ENCODE peak calls at places on chromosomes 16 and 17, in six cellular contexts. One of them, this sample, is unnamed.

GRCh38 chr17:7825206-7825980 is 8.6 kb upstream of the KDM6B start:
- DNase-seq in tibial nerve: no peak
- DNase-seq in CD4-positive, alpha-beta memory T cell: no peak
- DNase-seq in bronchial epithelial cell: no peak
- DNase-seq in fibroblast of the aortic adventitia: peak
- DNase-seq in PC-3: peak
- DNase-seq in this sample: no peak

GRCh38 chr17:19573075-19573474 is 39.4 kb downstream of the SLC47A1 start:
- DNase-seq in tibial nerve: no peak
- DNase-seq in CD4-positive, alpha-beta memory T cell: no peak
- DNase-seq in bronchial epithelial cell: no peak
- DNase-seq in fibroblast of the aortic adventitia: peak
- DNase-seq in PC-3: no peak
- DNase-seq in this sample: peak

GRCh38 chr16:31250782-31251384 is 8.9 kb upstream of the ITGAM start:
- DNase-seq in tibial nerve: no peak
- DNase-seq in CD4-positive, alpha-beta memory T cell: no peak
- DNase-seq in bronchial epithelial cell: no peak
- DNase-seq in fibroblast of the aortic adventitia: no peak
- DNase-seq in PC-3: no peak
- DNase-seq in this sample: no peak

GRCh38 chr16:11213373-11213772 is 42.6 kb downstream of the SOCS1 start:
- DNase-seq in tibial nerve: no peak
- DNase-seq in CD4-positive, alpha-beta memory T cell: no peak
- DNase-seq in bronchial epithelial cell: no peak
- DNase-seq in fibroblast of the aortic adventitia: no peak
- DNase-seq in PC-3: no peak
- DNase-seq in this sample: no peak

GRCh38 chr16:81676571-81677374 is 102.3 kb upstream of the PLCG2 start:
- DNase-seq in tibial nerve: no peak
- DNase-seq in CD4-positive, alpha-beta memory T cell: no peak
- DNase-seq in bronchial epithelial cell: no peak
- DNase-seq in fibroblast of the aortic adventitia: no peak
- DNase-seq in PC-3: no peak
- DNase-seq in this sample: no peak

GRCh38 chr17:13113821-13114525 is 96.1 kb upstream of the ELAC2 start:
- DNase-seq in tibial nerve: no peak
- DNase-seq in CD4-positive, alpha-beta memory T cell: no peak
- DNase-seq in bronchial epithelial cell: no peak
- DNase-seq in fibroblast of the aortic adventitia: no peak
- DNase-seq in PC-3: no peak
- DNase-seq in this sample: no peak

GRCh38 chr17:44773140-44773539 is 14.4 kb downstream of the ADAM11 start:
- DNase-seq in tibial nerve: no peak
- DNase-seq in CD4-positive, alpha-beta memory T cell: no peak
- DNase-seq in bronchial epithelial cell: no peak
- DNase-seq in fibroblast of the aortic adventitia: no peak
- DNase-seq in PC-3: no peak
- DNase-seq in this sample: no peak

GRCh38 chr17:647340-648197 is 67.1 kb downstream of the VPS53 start:
- DNase-seq in tibial nerve: no peak
- DNase-seq in CD4-positive, alpha-beta memory T cell: no peak
- DNase-seq in bronchial epithelial cell: no peak
- DNase-seq in fibroblast of the aortic adventitia: no peak
- DNase-seq in PC-3: no peak
- DNase-seq in this sample: no peak

GRCh38 chr16:19879241-19879792 is 5.3 kb downstream of the GPRC5B start:
- DNase-seq in tibial nerve: no peak
- DNase-seq in CD4-positive, alpha-beta memory T cell: no peak
- DNase-seq in bronchial epithelial cell: peak
- DNase-seq in fibroblast of the aortic adventitia: peak
- DNase-seq in PC-3: no peak
- DNase-seq in this sample: no peak

GRCh38 chr16:86455116-86455515 is 55.2 kb upstream of the FOXF1 start:
- DNase-seq in tibial nerve: no peak
- DNase-seq in CD4-positive, alpha-beta memory T cell: no peak
- DNase-seq in bronchial epithelial cell: no peak
- DNase-seq in fibroblast of the aortic adventitia: peak
- DNase-seq in PC-3: no peak
- DNase-seq in this sample: peak

GRCh38 chr17:16328997-16329396 is 24.3 kb downstream of the CENPV start:
- DNase-seq in tibial nerve: no peak
- DNase-seq in CD4-positive, alpha-beta memory T cell: no peak
- DNase-seq in bronchial epithelial cell: peak
- DNase-seq in fibroblast of the aortic adventitia: no peak
- DNase-seq in PC-3: peak
- DNase-seq in this sample: no peak

GRCh38 chr16:67923414-67924127 is 8.1 kb downstream of the CTRL start:
- DNase-seq in tibial nerve: no peak
- DNase-seq in CD4-positive, alpha-beta memory T cell: no peak
- DNase-seq in bronchial epithelial cell: no peak
- DNase-seq in fibroblast of the aortic adventitia: no peak
- DNase-seq in PC-3: no peak
- DNase-seq in this sample: no peak

GRCh38 chr17:7969434-7969833 is 33.0 kb upstream of the GUCY2D start:
- DNase-seq in tibial nerve: no peak
- DNase-seq in CD4-positive, alpha-beta memory T cell: no peak
- DNase-seq in bronchial epithelial cell: no peak
- DNase-seq in fibroblast of the aortic adventitia: peak
- DNase-seq in PC-3: no peak
- DNase-seq in this sample: peak

GRCh38 chr17:77828749-77829539 is 129.6 kb upstream of the TNRC6C start:
- DNase-seq in tibial nerve: no peak
- DNase-seq in CD4-positive, alpha-beta memory T cell: no peak
- DNase-seq in bronchial epithelial cell: no peak
- DNase-seq in fibroblast of the aortic adventitia: no peak
- DNase-seq in PC-3: no peak
- DNase-seq in this sample: no peak

GRCh38 chr16:10870137-10870776 is 6.7 kb upstream of the CIITA start:
- DNase-seq in tibial nerve: no peak
- DNase-seq in CD4-positive, alpha-beta memory T cell: no peak
- DNase-seq in bronchial epithelial cell: no peak
- DNase-seq in fibroblast of the aortic adventitia: no peak
- DNase-seq in PC-3: no peak
- DNase-seq in this sample: no peak

GRCh38 chr16:84823926-84824325 is 4.1 kb downstream of the CRISPLD2 start:
- DNase-seq in tibial nerve: no peak
- DNase-seq in CD4-positive, alpha-beta memory T cell: no peak
- DNase-seq in bronchial epithelial cell: no peak
- DNase-seq in fibroblast of the aortic adventitia: no peak
- DNase-seq in PC-3: no peak
- DNase-seq in this sample: no peak

GRCh38 chr16:64829678-64830077 is 292.2 kb downstream of the CDH11 start:
- DNase-seq in tibial nerve: no peak
- DNase-seq in CD4-positive, alpha-beta memory T cell: no peak
- DNase-seq in bronchial epithelial cell: peak
- DNase-seq in fibroblast of the aortic adventitia: no peak
- DNase-seq in PC-3: no peak
- DNase-seq in this sample: no peak

GRCh38 chr17:77842148-77842905 is 116.2 kb upstream of the TNRC6C start:
- DNase-seq in tibial nerve: no peak
- DNase-seq in CD4-positive, alpha-beta memory T cell: no peak
- DNase-seq in bronchial epithelial cell: peak
- DNase-seq in fibroblast of the aortic adventitia: peak
- DNase-seq in PC-3: peak
- DNase-seq in this sample: no peak

GRCh38 chr17:19409509-19409908 is 1.5 kb upstream of the RNF112 start:
- DNase-seq in tibial nerve: no peak
- DNase-seq in CD4-positive, alpha-beta memory T cell: no peak
- DNase-seq in bronchial epithelial cell: peak
- DNase-seq in fibroblast of the aortic adventitia: peak
- DNase-seq in PC-3: peak
- DNase-seq in this sample: peak

GRCh38 chr17:56914641-56915263 is 903 bp upstream of the TRIM25 start:
- DNase-seq in tibial nerve: no peak
- DNase-seq in CD4-positive, alpha-beta memory T cell: no peak
- DNase-seq in bronchial epithelial cell: peak
- DNase-seq in fibroblast of the aortic adventitia: no peak
- DNase-seq in PC-3: peak
- DNase-seq in this sample: peak

GRCh38 chr17:56913867-56914640 is at the start of gene TRIM25:
- DNase-seq in tibial nerve: peak
- DNase-seq in CD4-positive, alpha-beta memory T cell: peak
- DNase-seq in bronchial epithelial cell: peak
- DNase-seq in fibroblast of the aortic adventitia: peak
- DNase-seq in PC-3: peak
- DNase-seq in this sample: peak

GRCh38 chr17:56910509-56911235 is 3.2 kb downstream of the TRIM25 start:
- DNase-seq in tibial nerve: no peak
- DNase-seq in CD4-positive, alpha-beta memory T cell: no peak
- DNase-seq in bronchial epithelial cell: no peak
- DNase-seq in fibroblast of the aortic adventitia: no peak
- DNase-seq in PC-3: no peak
- DNase-seq in this sample: no peak

GRCh38 chr17:56913000-56913866 is 616 bp downstream of the TRIM25 start:
- DNase-seq in tibial nerve: no peak
- DNase-seq in CD4-positive, alpha-beta memory T cell: no peak
- DNase-seq in bronchial epithelial cell: no peak
- DNase-seq in fibroblast of the aortic adventitia: no peak
- DNase-seq in PC-3: peak
- DNase-seq in this sample: peak

DNA sequence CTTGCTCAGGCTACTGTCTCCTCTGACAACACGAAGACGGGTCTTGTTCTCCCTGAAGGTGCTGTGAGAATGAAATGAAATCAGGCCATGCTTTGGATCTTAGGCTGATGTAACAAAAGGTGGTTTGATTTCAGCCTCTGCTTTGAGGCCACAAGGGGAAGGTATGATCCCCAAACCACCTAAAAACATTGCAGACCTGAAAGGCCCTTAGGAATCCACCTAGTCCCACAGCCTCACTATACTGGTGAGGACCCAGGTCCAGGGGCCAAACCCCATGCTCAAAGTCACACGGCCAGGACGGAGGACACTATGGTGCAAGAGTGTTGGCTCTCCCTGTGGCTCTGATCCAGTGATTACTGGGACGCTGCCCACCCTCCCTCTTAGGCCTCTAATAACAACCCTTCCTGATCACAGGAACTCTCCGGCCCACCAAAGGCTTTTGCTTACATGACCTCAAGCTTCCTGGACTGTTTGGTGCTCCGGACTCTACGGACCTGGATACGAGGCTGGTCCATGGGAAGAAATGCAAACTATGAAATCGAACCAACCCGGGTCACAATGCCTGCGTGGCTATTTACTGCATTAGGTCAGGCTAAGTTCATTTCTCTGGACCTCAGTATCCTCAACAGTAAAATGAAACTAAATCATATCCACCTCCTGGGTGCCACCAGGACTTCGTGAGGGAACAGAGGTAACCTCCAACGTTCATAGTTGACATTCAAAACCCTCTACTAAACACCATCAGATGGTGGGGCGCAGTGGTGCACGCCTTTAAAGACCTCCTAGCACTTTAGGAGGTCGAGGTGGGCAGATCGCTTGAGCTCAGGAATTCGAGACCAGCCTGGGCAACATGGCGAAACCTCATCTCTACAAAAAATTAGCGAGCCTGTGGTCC is 1.5 kb downstream of the TRIM25 start:
- DNase-seq in tibial nerve: peak
- DNase-seq in CD4-positive, alpha-beta memory T cell: no peak
- DNase-seq in bronchial epithelial cell: no peak
- DNase-seq in fibroblast of the aortic adventitia: peak
- DNase-seq in PC-3: peak
- DNase-seq in this sample: peak
- H3K4me3 ChIP-seq in tibial nerve: peak
- H3K4me3 ChIP-seq in CD4-positive, alpha-beta memory T cell: peak
- H3K4me3 ChIP-seq in bronchial epithelial cell: peak
- H3K4me3 ChIP-seq in fibroblast of the aortic adventitia: peak
- H3K4me3 ChIP-seq in PC-3: peak
- H3K4me3 ChIP-seq in this sample: peak

DNA sequence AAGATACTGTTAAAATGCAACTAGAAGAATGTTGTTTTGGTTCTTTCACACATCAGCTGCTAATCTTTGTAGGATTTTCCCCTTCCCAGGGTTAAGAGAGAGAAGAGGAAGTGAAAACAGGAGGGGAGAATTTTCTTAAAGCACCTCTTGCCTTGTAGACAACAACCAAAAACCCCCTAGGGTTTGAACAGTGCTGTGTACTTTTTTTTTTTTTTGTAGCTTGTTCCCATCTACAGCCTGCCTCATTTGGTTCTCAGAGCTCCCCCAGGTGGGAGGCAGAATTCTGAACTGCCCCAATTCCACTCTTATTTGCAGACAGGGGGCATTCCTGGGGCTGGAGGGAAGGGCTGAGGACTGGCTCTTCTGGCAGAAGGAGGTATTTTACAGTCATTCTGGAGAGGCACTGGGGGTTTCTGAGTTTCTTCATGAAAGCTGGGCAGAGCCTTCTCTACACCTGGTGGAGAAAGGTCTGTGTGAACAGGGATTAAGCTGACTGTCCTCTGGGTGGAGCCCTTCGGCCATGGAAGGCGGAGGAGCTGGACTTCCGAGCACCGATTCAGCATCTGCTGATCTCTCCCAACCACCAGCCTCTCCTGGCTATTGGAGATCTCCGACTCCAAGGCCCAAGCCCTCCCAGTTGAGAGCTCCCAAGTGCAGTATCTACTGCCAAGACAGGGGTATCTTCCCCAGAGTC is 32.2 kb downstream of the SMARCE1 start:
- DNase-seq in tibial nerve: no peak
- DNase-seq in CD4-positive, alpha-beta memory T cell: peak
- DNase-seq in bronchial epithelial cell: peak
- DNase-seq in fibroblast of the aortic adventitia: peak
- DNase-seq in PC-3: peak
- DNase-seq in this sample: peak
- H3K4me3 ChIP-seq in tibial nerve: no peak
- H3K4me3 ChIP-seq in CD4-positive, alpha-beta memory T cell: no peak
- H3K4me3 ChIP-seq in bronchial epithelial cell: no peak
- H3K4me3 ChIP-seq in fibroblast of the aortic adventitia: no peak
- H3K4me3 ChIP-seq in PC-3: no peak
- H3K4me3 ChIP-seq in this sample: no peak

GRCh38 chr17:78986048-78986648 is 6.4 kb upstream of the LGALS3BP start:
- DNase-seq in tibial nerve: no peak
- DNase-seq in CD4-positive, alpha-beta memory T cell: no peak
- DNase-seq in bronchial epithelial cell: no peak
- DNase-seq in fibroblast of the aortic adventitia: peak
- DNase-seq in PC-3: peak
- DNase-seq in this sample: peak
- H3K4me3 ChIP-seq in tibial nerve: no peak
- H3K4me3 ChIP-seq in CD4-positive, alpha-beta memory T cell: no peak
- H3K4me3 ChIP-seq in bronchial epithelial cell: no peak
- H3K4me3 ChIP-seq in fibroblast of the aortic adventitia: peak
- H3K4me3 ChIP-seq in PC-3: peak
- H3K4me3 ChIP-seq in this sample: peak

DNA sequence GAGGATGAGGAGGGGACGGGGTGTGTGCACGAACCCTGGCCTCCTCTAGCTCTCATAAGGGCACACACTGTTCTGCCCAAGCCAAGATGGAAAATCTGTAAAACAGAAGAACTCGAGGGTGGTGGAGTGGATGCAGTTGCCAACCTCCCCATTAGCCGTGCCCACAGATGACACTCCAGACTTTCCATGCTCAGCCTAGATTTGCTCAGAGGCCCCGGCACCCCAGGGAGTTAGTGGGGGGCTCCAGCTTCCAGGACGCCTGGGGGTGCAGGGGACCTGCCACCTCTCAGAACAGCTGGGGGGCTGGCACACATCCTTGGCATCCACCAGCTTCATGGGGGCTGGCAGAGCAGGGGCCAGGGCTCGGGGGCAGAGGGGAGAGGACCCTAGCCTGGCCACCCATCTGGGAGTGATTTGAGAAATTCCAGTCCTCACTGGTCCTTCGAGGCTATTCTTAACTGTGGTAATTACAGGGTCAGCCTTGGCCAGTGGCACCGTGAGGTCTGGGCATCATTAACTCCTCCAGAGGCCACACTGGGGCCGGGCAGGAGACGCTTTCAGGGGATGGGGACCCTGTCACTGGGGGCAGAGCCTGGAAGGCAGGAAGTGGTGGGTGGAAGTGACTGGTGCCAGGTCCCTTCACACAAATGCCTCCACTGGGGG is 14.3 kb downstream of the VASN start:
- DNase-seq in tibial nerve: no peak
- DNase-seq in CD4-positive, alpha-beta memory T cell: no peak
- DNase-seq in bronchial epithelial cell: no peak
- DNase-seq in fibroblast of the aortic adventitia: peak
- DNase-seq in PC-3: no peak
- DNase-seq in this sample: no peak
- H3K4me3 ChIP-seq in tibial nerve: no peak
- H3K4me3 ChIP-seq in CD4-positive, alpha-beta memory T cell: no peak
- H3K4me3 ChIP-seq in bronchial epithelial cell: no peak
- H3K4me3 ChIP-seq in fibroblast of the aortic adventitia: no peak
- H3K4me3 ChIP-seq in PC-3: no peak
- H3K4me3 ChIP-seq in this sample: no peak

This sample was measured in fibroblast of villous mesenchyme.